ENCODE peak calls at places on chromosomes 4 and X, in four cellular contexts. C is SW 1271; V is NCI-H1436; O is activated CD4-positive, alpha-beta T cell treated with anti-CD3 and anti-CD28 coated beads, Interleukin-2, amount 50 U/mL, for 48 hours. Z is an unnamed sample.

GRCh38 chrX:21972721-21973120 is 32.2 kb downstream of the SMS start:
- DNase-seq in O (peak), V (no peak), C (no peak), Z (no peak)

GRCh38 chr4:46211406-46211805 is 87.6 kb upstream of the GABRG1 start:
- DNase-seq in O (no peak), C (no peak), V (no peak), Z (no peak)

GRCh38 chr4:185811509-185812364 is at the start of gene SORBS2:
- DNase-seq in O (no peak), C (no peak), V (no peak), Z (peak)

GRCh38 chr4:17324431-17324830 is 187.5 kb downstream of the QDPR start:
- DNase-seq in C (peak), O (peak), V (no peak), Z (no peak)

GRCh38 chr4:103753868-103754653 is 34.3 kb upstream of the TACR3 start:
- DNase-seq in V (no peak), C (no peak), O (no peak), Z (no peak)

GRCh38 chrX:153649915-153650782 is 3.1 kb downstream of the DUSP9 start:
- DNase-seq in C (no peak), O (no peak), V (no peak), Z (no peak)

GRCh38 chr4:129355529-129355928 is 259.6 kb downstream of the C4orf33 start:
- DNase-seq in V (no peak), O (no peak), C (no peak), Z (no peak)

GRCh38 chr4:169649545-169650226 is 29.3 kb downstream of the CLCN3 start:
- DNase-seq in O (no peak), C (no peak), V (no peak), Z (no peak)

GRCh38 chr4:6027392-6027791 is 9.2 kb upstream of the C4orf50 start:
- DNase-seq in V (no peak), C (no peak), O (no peak), Z (no peak)

GRCh38 chr4:3291969-3292570 is 751 bp upstream of the RGS12 start:
- DNase-seq in V (no peak), O (peak), C (peak), Z (no peak)

GRCh38 chrX:2463973-2464676 is 36.7 kb downstream of the DHRSX start:
- DNase-seq in O (no peak), V (no peak), C (no peak), Z (no peak)

GRCh38 chr4:139005774-139006173 is 9.8 kb upstream of the NOCT start:
- DNase-seq in V (no peak), C (no peak), O (no peak), Z (no peak)

GRCh38 chr4:119184128-119184527 is 28.4 kb upstream of the USP53 start:
- DNase-seq in V (no peak), O (no peak), C (no peak), Z (no peak)

GRCh38 chr4:114600066-114600552 is 1.5 kb downstream of the UGT8 start:
- DNase-seq in V (no peak), C (no peak), O (no peak), Z (no peak)